ENCODE peak calls at places on chromosomes 5 and 9, in seven cellular contexts. X is HCT116, H is HepG2, Z is H1, V is GM12878, O is SK-N-SH, R is K562. T is an unnamed sample.

GRCh38 chr5:143976055-143976454 is 164.1 kb downstream of the HMHB1 start:
- DNase-seq in X (no peak), H (no peak), Z (no peak), V (no peak), O (no peak), R (no peak), T (no peak)

GRCh38 chr5:77197840-77198554 is 12.5 kb upstream of the PDE8B start:
- DNase-seq in X (no peak), H (no peak), Z (no peak), V (no peak), O (no peak), R (no peak), T (no peak)

GRCh38 chr5:41145306-41145705 is 68.0 kb downstream of the C6 start:
- DNase-seq in X (no peak), H (no peak), Z (no peak), V (no peak), O (no peak), R (no peak), T (no peak)

GRCh38 chr5:140166911-140167310 is 8.1 kb upstream of the CYSTM1 start:
- DNase-seq in X (no peak), H (no peak), Z (no peak), V (no peak), O (no peak), R (no peak), T (no peak)

GRCh38 chr9:130186839-130187522 is 14.8 kb downstream of the NCS1 start:
- DNase-seq in X (peak), H (peak), Z (peak), V (no peak), O (peak), R (peak), T (peak)

GRCh38 chr5:155700333-155700732 is 626.6 kb upstream of the SGCD start:
- DNase-seq in X (no peak), H (no peak), Z (no peak), V (no peak), O (no peak), R (no peak), T (no peak)

GRCh38 chr5:167528651-167529050 is 762.8 kb upstream of the WWC1 start:
- DNase-seq in X (no peak), H (no peak), Z (no peak), V (no peak), O (no peak), R (no peak), T (no peak)

GRCh38 chr9:1995084-1995483 is 20.1 kb upstream of the SMARCA2 start:
- DNase-seq in X (no peak), H (no peak), Z (no peak), V (no peak), O (no peak), R (no peak), T (no peak)

GRCh38 chr9:36974731-36975130 is 59.3 kb downstream of the PAX5 start:
- DNase-seq in X (no peak), H (no peak), Z (no peak), V (no peak), O (no peak), R (no peak), T (no peak)

GRCh38 chr5:30453168-30453567 is 740.3 kb upstream of the CDH6 start:
- DNase-seq in X (no peak), H (no peak), Z (no peak), V (no peak), O (no peak), R (no peak), T (no peak)

GRCh38 chr9:93427655-93428379 is 23.7 kb upstream of the FAM120A start:
- DNase-seq in X (no peak), H (peak), Z (no peak), V (no peak), O (no peak), R (no peak), T (no peak)

GRCh38 chr5:178340637-178341036 is 108.0 kb upstream of the PHYKPL start:
- DNase-seq in X (no peak), H (no peak), Z (no peak), V (no peak), O (no peak), R (no peak), T (no peak)

GRCh38 chr5:138580777-138581176 is 5.6 kb upstream of the HSPA9 start:
- DNase-seq in X (no peak), H (no peak), Z (no peak), V (no peak), O (no peak), R (no peak), T (no peak)

GRCh38 chr5:95924720-95925119 is 36.9 kb downstream of the ELL2 start:
- DNase-seq in X (no peak), H (peak), Z (no peak), V (no peak), O (no peak), R (no peak), T (no peak)

GRCh38 chr9:118954822-118955221 is 414.4 kb downstream of the BRINP1 start:
- DNase-seq in X (no peak), H (no peak), Z (no peak), V (no peak), O (peak), R (no peak), T (no peak)

GRCh38 chr5:172717481-172718195 is 53.4 kb downstream of the DUSP1 start:
- DNase-seq in X (no peak), H (no peak), Z (no peak), V (no peak), O (no peak), R (no peak), T (no peak)
- TF ChIP-seq SIN3A in X (no peak), H (no peak), Z (no peak), V (no peak), O (no peak), R (no peak), T (no peak)

GRCh38 chr5:142192296-142192695 is 83.7 kb downstream of the NDFIP1 start:
- DNase-seq in X (no peak), H (no peak), Z (no peak), V (no peak), O (no peak), R (no peak), T (no peak)
- TF ChIP-seq SIN3A in X (no peak), H (no peak), Z (no peak), V (no peak), O (no peak), R (no peak), T (no peak)

DNA sequence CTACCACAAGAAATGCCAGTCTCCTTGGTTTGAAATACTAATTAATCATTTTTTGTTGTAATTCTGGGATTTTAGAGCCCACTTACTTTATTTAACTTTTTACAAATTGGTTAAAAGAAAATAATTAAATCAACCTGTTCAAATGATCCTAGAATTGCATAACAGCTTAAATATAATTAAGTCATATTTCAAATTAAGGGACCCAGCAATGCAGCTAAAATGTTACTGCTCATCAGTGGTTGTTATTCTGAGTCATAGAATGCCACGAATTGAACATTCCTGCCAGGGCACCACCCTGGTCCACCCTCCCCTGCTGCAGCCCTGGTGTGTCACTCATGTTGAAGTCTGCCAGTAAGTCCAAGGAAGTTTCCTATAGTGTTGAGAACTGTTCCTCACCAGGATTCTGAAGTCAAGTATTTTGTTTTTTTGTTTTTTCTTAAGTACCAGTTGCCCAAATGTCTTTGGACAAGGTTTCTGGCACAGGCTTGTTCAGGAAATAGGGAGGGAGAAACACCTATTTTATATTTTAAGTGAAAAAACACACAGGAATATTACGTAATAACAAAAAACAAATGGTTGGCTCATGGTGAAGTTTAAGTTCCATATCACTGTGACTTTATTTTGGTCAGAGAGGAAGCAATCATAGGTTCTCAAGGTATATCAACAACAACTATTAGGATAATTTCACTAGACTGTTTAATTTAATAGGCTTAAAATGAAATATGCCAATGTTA is 4.3 kb upstream of the ITGA1 start:
- DNase-seq in X (no peak), H (no peak), Z (no peak), V (no peak), O (no peak), R (no peak), T (no peak)
- TF ChIP-seq SIN3A in X (no peak), H (no peak), Z (no peak), V (no peak), O (no peak), R (no peak), T (no peak)

GRCh38 chr9:134895103-134895502 is 14.5 kb downstream of the FCN2 start:
- DNase-seq in X (no peak), H (no peak), Z (no peak), V (no peak), O (no peak), R (no peak), T (no peak)
- TF ChIP-seq SIN3A in X (no peak), H (no peak), Z (no peak), V (no peak), O (no peak), R (no peak), T (no peak)

DNA sequence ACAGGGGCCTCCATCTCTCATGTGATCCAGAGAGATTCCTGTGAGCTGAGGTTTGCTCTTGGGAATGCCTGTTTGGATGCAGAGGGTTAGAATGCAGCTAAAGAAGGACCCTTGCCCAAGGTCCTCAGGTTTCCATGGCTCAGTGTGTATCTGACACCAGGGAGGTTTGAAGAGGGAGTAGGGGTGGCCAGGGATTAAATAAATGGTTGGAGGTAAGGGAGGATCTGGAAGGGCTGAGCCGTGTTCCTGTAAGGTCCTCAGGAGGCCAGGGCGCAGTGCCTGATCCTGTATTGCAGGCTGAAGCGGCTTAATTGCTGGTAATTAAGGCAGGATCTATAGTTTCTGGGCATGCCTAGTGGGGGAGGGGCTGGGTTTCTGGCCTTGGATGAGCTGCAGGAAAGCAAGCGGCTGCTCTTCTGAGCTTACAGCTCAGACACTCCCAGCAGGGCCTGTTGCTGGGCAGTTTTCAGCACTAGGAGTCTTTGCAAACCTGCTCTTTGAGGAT is 41.5 kb upstream of the MAP1B start:
- DNase-seq in X (no peak), H (no peak), Z (peak), V (no peak), O (peak), R (no peak), T (no peak)
- TF ChIP-seq SIN3A in X (no peak), H (no peak), Z (no peak), V (no peak), O (no peak), R (no peak), T (no peak)

GRCh38 chr5:72244862-72245371 is 75.1 kb downstream of the MRPS27 start:
- DNase-seq in X (peak), H (peak), Z (no peak), V (no peak), O (peak), R (peak), T (no peak)
- TF ChIP-seq SIN3A in X (no peak), H (no peak), Z (no peak), V (no peak), O (no peak), R (no peak), T (no peak)

GRCh38 chr5:17219431-17219830 is 2.0 kb downstream of the BASP1 start:
- DNase-seq in X (no peak), H (no peak), Z (no peak), V (no peak), O (no peak), R (no peak), T (no peak)
- TF ChIP-seq SIN3A in X (no peak), H (no peak), Z (no peak), V (peak), O (no peak), R (no peak), T (no peak)

GRCh38 chr5:69206528-69207190 is 17.3 kb downstream of the CENPH start:
- DNase-seq in X (peak), H (peak), Z (no peak), V (no peak), O (no peak), R (no peak), T (no peak)
- TF ChIP-seq SIN3A in X (no peak), H (no peak), Z (no peak), V (no peak), O (no peak), R (no peak), T (no peak)

GRCh38 chr5:51958473-51958872 is 575.2 kb downstream of the ISL1 start:
- DNase-seq in X (no peak), H (no peak), Z (no peak), V (no peak), O (no peak), R (no peak), T (no peak)
- TF ChIP-seq SIN3A in X (no peak), H (no peak), Z (no peak), V (no peak), O (no peak), R (no peak), T (no peak)

T was measured in Panc1.